ENCODE peak calls at places on chromosomes 2 and 18, in ten cellular contexts. K is hepatic stellate cell; M is uterus; U is stimulated activated CD4-positive, alpha-beta T cell treated with anti-CD3 and anti-CD28 coated beads, Interleukin-4, amount 100 ng/mL, for 24 hours; Z is CD8-positive, alpha-beta memory T cell; A is lower lobe of right lung; C is PC-9; G is GM10248; E is fibroblast of gingiva; D is CD8-positive, alpha-beta T cell. T is an unnamed sample.

GRCh38 chr18:65750421-65751144 is at the start of gene CDH7:
- DNase-seq in K (no peak), M (no peak), U (no peak), Z (no peak), A (peak), C (no peak), G (no peak), E (no peak), D (no peak), T (no peak)

GRCh38 chr2:32484907-32485306 is 128.1 kb downstream of the BIRC6 start:
- DNase-seq in K (peak), M (no peak), U (no peak), Z (no peak), A (no peak), C (peak), G (no peak), E (peak), D (no peak), T (no peak)

GRCh38 chr2:36800381-36800780 is 103.9 kb downstream of the VIT start:
- DNase-seq in K (no peak), M (no peak), U (peak), Z (no peak), A (no peak), C (no peak), G (no peak), E (no peak), D (peak), T (no peak)

GRCh38 chr18:55856191-55856590 is 268.2 kb upstream of the TCF4 start:
- DNase-seq in K (no peak), M (no peak), U (no peak), Z (no peak), A (no peak), C (peak), G (no peak), E (peak), D (no peak), T (no peak)

GRCh38 chr2:187302619-187303018 is 145.4 kb downstream of the CALCRL start:
- DNase-seq in K (no peak), M (no peak), U (no peak), Z (no peak), A (no peak), C (no peak), G (no peak), E (peak), D (no peak), T (no peak)

GRCh38 chr2:169027240-169027639 is 3.9 kb downstream of the ABCB11 start:
- DNase-seq in K (no peak), M (no peak), U (no peak), Z (no peak), A (no peak), C (no peak), G (no peak), E (no peak), D (no peak), T (no peak)

GRCh38 chr2:131646669-131647297 is 119.1 kb downstream of the CCDC74A start:
- DNase-seq in K (no peak), M (no peak), U (no peak), Z (no peak), A (peak), C (no peak), G (no peak), E (no peak), D (no peak), T (no peak)

GRCh38 chr18:50898908-50899307 is 20.0 kb downstream of the ME2 start:
- DNase-seq in K (no peak), M (no peak), U (no peak), Z (no peak), A (no peak), C (no peak), G (no peak), E (no peak), D (no peak), T (no peak)

GRCh38 chr2:41910126-41910525 is 137.7 kb upstream of the PKDCC start:
- DNase-seq in K (no peak), M (no peak), U (no peak), Z (no peak), A (no peak), C (no peak), G (no peak), E (no peak), D (no peak), T (no peak)

GRCh38 chr2:156649596-156649995 is 213.4 kb downstream of the GPD2 start:
- DNase-seq in K (no peak), M (no peak), U (no peak), Z (no peak), A (no peak), C (no peak), G (no peak), E (peak), D (no peak), T (peak)

GRCh38 chr2:203022751-203023150 is 8.1 kb downstream of the NBEAL1 start:
- DNase-seq in K (peak), M (no peak), U (no peak), Z (no peak), A (no peak), C (no peak), G (no peak), E (peak), D (no peak), T (no peak)

GRCh38 chr2:7180641-7181370 is 263.6 kb downstream of the RNF144A start:
- DNase-seq in K (no peak), M (no peak), U (no peak), Z (no peak), A (no peak), C (no peak), G (no peak), E (no peak), D (no peak), T (no peak)

GRCh38 chr18:60391571-60392226 is 19.1 kb upstream of the MC4R start:
- DNase-seq in K (no peak), M (no peak), U (no peak), Z (no peak), A (no peak), C (no peak), G (no peak), E (peak), D (no peak), T (no peak)

T was measured in adrenal gland.